ENCODE peak calls at places on chromosomes 12 and 14, in four cellular contexts. One of them, this sample, is unnamed.
A peak's percentile ranks its signal among the peaks of the same experiment; 100 is the strongest.

GRCh38 chr12:5556946-5557673 is 125.2 kb downstream of the NTF3 start:
- DNase-seq in AG04450: no peak
- DNase-seq in NB4: no peak
- DNase-seq in fibroblast of the aortic adventitia: no peak
- DNase-seq in this sample: no peak

GRCh38 chr12:79920421-79921238 is 14.3 kb downstream of the PPP1R12A start:
- DNase-seq in AG04450: no peak
- DNase-seq in NB4: peak; percentile 12
- DNase-seq in fibroblast of the aortic adventitia: no peak
- DNase-seq in this sample: no peak

GRCh38 chr14:39368261-39368959 is 63.8 kb downstream of the FBXO33 start:
- DNase-seq in AG04450: peak; percentile 48
- DNase-seq in fibroblast of the aortic adventitia: peak; percentile 85
- DNase-seq in NB4: peak; percentile 62
- DNase-seq in this sample: peak; percentile 78

GRCh38 chr12:116628989-116629388 is 69.8 kb downstream of the MAP1LC3B2 start:
- DNase-seq in fibroblast of the aortic adventitia: no peak
- DNase-seq in NB4: no peak
- DNase-seq in AG04450: no peak
- DNase-seq in this sample: no peak

GRCh38 chr12:111074559-111074958 is 154.2 kb upstream of the MYL2 start:
- DNase-seq in AG04450: no peak
- DNase-seq in NB4: no peak
- DNase-seq in fibroblast of the aortic adventitia: no peak
- DNase-seq in this sample: no peak

GRCh38 chr12:102396276-102396675 is 84.1 kb downstream of the IGF1 start:
- DNase-seq in fibroblast of the aortic adventitia: no peak
- DNase-seq in AG04450: no peak
- DNase-seq in NB4: no peak
- DNase-seq in this sample: no peak

GRCh38 chr12:64616221-64616620 is 5.9 kb downstream of the RASSF3 start:
- DNase-seq in fibroblast of the aortic adventitia: peak; percentile 82
- DNase-seq in AG04450: no peak
- DNase-seq in NB4: no peak
- DNase-seq in this sample: no peak

GRCh38 chr12:10716704-10717315 is 6.3 kb downstream of the YBX3 start:
- DNase-seq in AG04450: peak; percentile 62
- DNase-seq in fibroblast of the aortic adventitia: peak; percentile 93
- DNase-seq in NB4: peak; percentile 6
- DNase-seq in this sample: peak; percentile 97

GRCh38 chr12:114440450-114441383 is 34.8 kb upstream of the TBX5 start:
- DNase-seq in AG04450: no peak
- DNase-seq in fibroblast of the aortic adventitia: no peak
- DNase-seq in NB4: no peak
- DNase-seq in this sample: no peak

GRCh38 chr12:121196902-121197301 is 13.0 kb upstream of the P2RX4 start:
- DNase-seq in NB4: peak; percentile 93
- DNase-seq in fibroblast of the aortic adventitia: no peak
- DNase-seq in AG04450: no peak
- DNase-seq in this sample: no peak

GRCh38 chr12:128856035-128856790 is 2.9 kb downstream of the GLT1D1 start:
- DNase-seq in AG04450: no peak
- DNase-seq in fibroblast of the aortic adventitia: no peak
- DNase-seq in NB4: no peak
- DNase-seq in this sample: no peak

GRCh38 chr12:24919346-24920001 is 29.4 kb downstream of the BCAT1 start:
- DNase-seq in NB4: no peak
- DNase-seq in fibroblast of the aortic adventitia: no peak
- DNase-seq in AG04450: no peak
- DNase-seq in this sample: no peak

GRCh38 chr14:91230363-91231035 is 14.0 kb downstream of the GPR68 start:
- DNase-seq in fibroblast of the aortic adventitia: peak; percentile 13
- DNase-seq in AG04450: no peak
- DNase-seq in NB4: peak; percentile 38
- DNase-seq in this sample: peak; percentile 31

GRCh38 chr12:47305464-47305863 is 225.7 kb upstream of the AMIGO2 start:
- DNase-seq in AG04450: no peak
- DNase-seq in NB4: no peak
- DNase-seq in fibroblast of the aortic adventitia: no peak
- DNase-seq in this sample: no peak

GRCh38 chr14:105146976-105147700 is 21.4 kb downstream of the JAG2 start:
- DNase-seq in NB4: no peak
- DNase-seq in AG04450: no peak
- DNase-seq in fibroblast of the aortic adventitia: no peak
- DNase-seq in this sample: no peak

GRCh38 chr12:109961612-109962011 is 34.6 kb downstream of the GIT2 start:
- DNase-seq in AG04450: no peak
- DNase-seq in fibroblast of the aortic adventitia: no peak
- DNase-seq in NB4: no peak
- DNase-seq in this sample: no peak

GRCh38 chr14:93103392-93104080 is 12.2 kb downstream of the ITPK1 start:
- DNase-seq in NB4: peak; percentile 88
- DNase-seq in fibroblast of the aortic adventitia: peak; percentile 8
- DNase-seq in AG04450: no peak
- DNase-seq in this sample: peak; percentile 74

GRCh38 chr12:129213551-129213950 is 360.3 kb downstream of the GLT1D1 start:
- DNase-seq in fibroblast of the aortic adventitia: no peak
- DNase-seq in AG04450: no peak
- DNase-seq in NB4: no peak
- DNase-seq in this sample: no peak

GRCh38 chr14:104470588-104470987 is 109.0 kb upstream of the C14orf180 start:
- DNase-seq in AG04450: no peak
- DNase-seq in fibroblast of the aortic adventitia: no peak
- DNase-seq in NB4: no peak
- DNase-seq in this sample: no peak

GRCh38 chr12:98418357-98419075 is 96.9 kb upstream of the TMPO start:
- DNase-seq in fibroblast of the aortic adventitia: peak; percentile 99
- DNase-seq in AG04450: peak; percentile 83
- DNase-seq in NB4: peak; percentile 71
- DNase-seq in this sample: peak; percentile 95

GRCh38 chr14:22386924-22387775 is 201.9 kb downstream of the DAD1 start:
- DNase-seq in fibroblast of the aortic adventitia: peak; percentile 84
- DNase-seq in AG04450: peak; percentile 47
- DNase-seq in NB4: peak; percentile 88
- DNase-seq in this sample: peak; percentile 79

GRCh38 chr12:96397756-96398421 is 2.4 kb downstream of the CDK17 start:
- DNase-seq in fibroblast of the aortic adventitia: peak; percentile 61
- DNase-seq in AG04450: no peak
- DNase-seq in NB4: no peak
- DNase-seq in this sample: peak; percentile 24

GRCh38 chr14:102496331-102496691 is 13.3 kb downstream of the ANKRD9 start:
- DNase-seq in AG04450: no peak
- DNase-seq in NB4: no peak
- DNase-seq in fibroblast of the aortic adventitia: no peak
- DNase-seq in this sample: no peak

GRCh38 chr14:102498678-102499265 is 10.8 kb downstream of the ANKRD9 start:
- DNase-seq in AG04450: no peak
- DNase-seq in fibroblast of the aortic adventitia: no peak
- DNase-seq in NB4: no peak
- DNase-seq in this sample: no peak

GRCh38 chr14:102496955-102497744 is 12.4 kb downstream of the ANKRD9 start:
- DNase-seq in AG04450: no peak
- DNase-seq in NB4: no peak
- DNase-seq in fibroblast of the aortic adventitia: no peak
- DNase-seq in this sample: no peak

GRCh38 chr14:102499401-102500189 is 10.0 kb downstream of the ANKRD9 start:
- DNase-seq in NB4: no peak
- DNase-seq in fibroblast of the aortic adventitia: no peak
- DNase-seq in AG04450: no peak
- DNase-seq in this sample: no peak

GRCh38 chr14:102498005-102498677 is 11.4 kb downstream of the ANKRD9 start:
- DNase-seq in NB4: peak; percentile 33
- DNase-seq in fibroblast of the aortic adventitia: no peak
- DNase-seq in AG04450: no peak
- DNase-seq in this sample: no peak
- TF ChIP-seq CTCF in NB4: peak; percentile 27
- TF ChIP-seq CTCF in fibroblast of the aortic adventitia: peak; percentile 26
- TF ChIP-seq CTCF in AG04450: peak; percentile 8
- TF ChIP-seq CTCF in this sample: no peak

GRCh38 chr12:2733493-2734252 is 61.1 kb upstream of the FKBP4 start:
- DNase-seq in fibroblast of the aortic adventitia: no peak
- DNase-seq in AG04450: no peak
- DNase-seq in NB4: peak; percentile 29
- DNase-seq in this sample: no peak
- TF ChIP-seq CTCF in fibroblast of the aortic adventitia: no peak
- TF ChIP-seq CTCF in AG04450: no peak
- TF ChIP-seq CTCF in NB4: no peak
- TF ChIP-seq CTCF in this sample: no peak

DNA sequence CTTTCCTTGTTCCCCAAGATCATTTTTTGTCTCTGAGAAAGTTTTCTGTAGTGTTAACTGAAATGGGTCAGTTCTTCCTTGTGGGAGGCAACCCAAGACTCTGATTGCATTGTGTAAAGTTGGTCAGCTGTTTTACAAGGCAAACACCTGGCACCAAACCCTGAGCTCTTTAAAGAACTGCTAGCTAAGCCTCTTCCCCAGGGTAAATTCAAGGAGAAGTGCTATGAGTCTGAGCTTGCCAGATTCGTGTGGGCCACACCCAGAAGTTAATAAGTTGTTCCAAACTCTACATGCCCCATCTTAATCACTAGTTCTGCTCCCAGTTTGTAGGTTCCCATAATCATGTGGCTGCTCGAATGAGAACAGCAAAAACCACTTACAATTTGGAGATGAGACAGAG is 214.5 kb downstream of the BTG1 start:
- DNase-seq in AG04450: no peak
- DNase-seq in NB4: no peak
- DNase-seq in fibroblast of the aortic adventitia: peak; percentile 71
- DNase-seq in this sample: peak; percentile 47
- TF ChIP-seq CTCF in AG04450: no peak
- TF ChIP-seq CTCF in NB4: no peak
- TF ChIP-seq CTCF in fibroblast of the aortic adventitia: no peak
- TF ChIP-seq CTCF in this sample: no peak

GRCh38 chr12:52537101-52537500 is 15.8 kb downstream of the KRT71 start:
- DNase-seq in AG04450: no peak
- DNase-seq in NB4: no peak
- DNase-seq in fibroblast of the aortic adventitia: no peak
- DNase-seq in this sample: no peak

GRCh38 chr12:52531563-52532300 is 11.5 kb upstream of the KRT5 start:
- DNase-seq in NB4: no peak
- DNase-seq in fibroblast of the aortic adventitia: no peak
- DNase-seq in AG04450: no peak
- DNase-seq in this sample: no peak

GRCh38 chr12:52532636-52533035 is 12.4 kb upstream of the KRT5 start:
- DNase-seq in AG04450: no peak
- DNase-seq in NB4: no peak
- DNase-seq in fibroblast of the aortic adventitia: no peak
- DNase-seq in this sample: no peak

GRCh38 chr12:52533686-52534470 is 13.7 kb upstream of the KRT5 start:
- DNase-seq in AG04450: no peak
- DNase-seq in fibroblast of the aortic adventitia: no peak
- DNase-seq in NB4: no peak
- DNase-seq in this sample: no peak

DNA sequence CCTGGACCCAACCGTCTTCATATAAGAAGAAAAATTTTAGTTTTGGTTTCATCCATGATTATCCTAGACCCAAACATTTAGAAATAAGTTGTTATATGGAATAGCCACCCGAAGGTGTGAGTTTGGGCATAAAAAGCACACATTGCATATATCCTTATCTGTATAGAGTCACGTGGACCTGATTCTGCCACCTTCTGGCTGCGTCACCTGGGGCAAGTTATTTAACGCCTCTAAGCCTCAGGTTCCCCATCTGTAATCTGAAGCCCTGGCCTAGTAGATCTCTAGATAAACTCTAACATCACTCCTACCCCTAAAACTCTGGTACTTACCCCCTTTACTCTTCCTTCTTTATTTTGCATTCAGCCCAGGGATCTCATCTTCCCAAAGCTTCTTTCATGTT is 14.3 kb upstream of the KRT5 start:
- DNase-seq in AG04450: no peak
- DNase-seq in NB4: peak; percentile 25
- DNase-seq in fibroblast of the aortic adventitia: no peak
- DNase-seq in this sample: peak; percentile 25
- TF ChIP-seq CTCF in AG04450: no peak
- TF ChIP-seq CTCF in NB4: peak; percentile 23
- TF ChIP-seq CTCF in fibroblast of the aortic adventitia: no peak
- TF ChIP-seq CTCF in this sample: peak; percentile 11

GRCh38 chr12:117778656-117779055 is 190.1 kb downstream of the KSR2 start:
- DNase-seq in AG04450: no peak
- DNase-seq in NB4: no peak
- DNase-seq in fibroblast of the aortic adventitia: no peak
- DNase-seq in this sample: no peak
- TF ChIP-seq CTCF in AG04450: no peak
- TF ChIP-seq CTCF in NB4: no peak
- TF ChIP-seq CTCF in fibroblast of the aortic adventitia: no peak
- TF ChIP-seq CTCF in this sample: no peak

GRCh38 chr14:52951730-52952481 is 1.1 kb upstream of the FERMT2 start:
- DNase-seq in fibroblast of the aortic adventitia: peak; percentile 86
- DNase-seq in AG04450: peak; percentile 66
- DNase-seq in NB4: peak; percentile 15
- DNase-seq in this sample: peak; percentile 80

GRCh38 chr14:52949711-52950409 is 990 bp downstream of the FERMT2 start:
- DNase-seq in fibroblast of the aortic adventitia: peak; percentile 70
- DNase-seq in AG04450: no peak
- DNase-seq in NB4: no peak
- DNase-seq in this sample: peak; percentile 65

GRCh38 chr14:52950410-52950897 is 396 bp downstream of the FERMT2 start:
- DNase-seq in fibroblast of the aortic adventitia: no peak
- DNase-seq in AG04450: no peak
- DNase-seq in NB4: peak; percentile 2
- DNase-seq in this sample: peak; percentile 60

GRCh38 chr14:52949249-52949648 is 1.6 kb downstream of the FERMT2 start:
- DNase-seq in AG04450: no peak
- DNase-seq in NB4: no peak
- DNase-seq in fibroblast of the aortic adventitia: no peak
- DNase-seq in this sample: no peak

GRCh38 chr14:52950898-52951729 is at the start of gene FERMT2:
- DNase-seq in AG04450: peak; percentile 69
- DNase-seq in fibroblast of the aortic adventitia: peak; percentile 82
- DNase-seq in NB4: peak; percentile 30
- DNase-seq in this sample: peak; percentile 84
- TF ChIP-seq CTCF in AG04450: no peak
- TF ChIP-seq CTCF in fibroblast of the aortic adventitia: no peak
- TF ChIP-seq CTCF in NB4: no peak
- TF ChIP-seq CTCF in this sample: no peak

This sample was measured in MCF 10A.